ENCODE peak calls at places on chromosomes 3 and 15, in six cellular contexts. Z, J, F, C, X and A are unnamed samples.

GRCh38 chr3:169268286-169268776 is 395.2 kb downstream of the MECOM start:
- ATAC-seq in F (no peak), Z (no peak), X (no peak), C (peak), J (no peak), A (no peak)

GRCh38 chr3:107408513-107408912 is 31.3 kb downstream of the CCDC54 start:
- ATAC-seq in F (no peak), C (no peak), J (no peak), X (no peak), Z (no peak), A (no peak)

GRCh38 chr15:65189102-65189740 is 4.1 kb upstream of the CLPX start:
- ATAC-seq in C (no peak), J (no peak), X (no peak), Z (no peak), F (no peak), A (no peak)

GRCh38 chr15:99526671-99527070 is 39.1 kb upstream of the MEF2A start:
- ATAC-seq in J (no peak), Z (no peak), C (no peak), F (no peak), X (no peak), A (no peak)

GRCh38 chr15:69843927-69844326 is 253.8 kb downstream of the TLE3 start:
- ATAC-seq in Z (no peak), J (no peak), C (no peak), F (no peak), X (peak), A (no peak)

GRCh38 chr15:67594793-67595192 is 52.3 kb downstream of the MAP2K5 start:
- ATAC-seq in F (no peak), C (no peak), X (no peak), J (no peak), Z (no peak), A (no peak)

GRCh38 chr3:59611649-59612431 is 562.0 kb upstream of the CFAP20DC start:
- ATAC-seq in F (no peak), C (no peak), X (no peak), Z (no peak), J (no peak), A (no peak)

GRCh38 chr3:56119575-56120349 is 348.5 kb downstream of the ERC2 start:
- ATAC-seq in F (no peak), X (no peak), J (peak), C (peak), Z (no peak), A (no peak)

GRCh38 chr3:114179575-114179974 is 723 bp upstream of the DRD3 start:
- ATAC-seq in X (no peak), Z (peak), F (no peak), J (peak), C (no peak), A (peak)

GRCh38 chr15:39466428-39466827 is 114.5 kb upstream of the THBS1 start:
- ATAC-seq in J (no peak), C (peak), Z (no peak), X (peak), F (no peak), A (no peak)

GRCh38 chr3:172844428-172844827 is 93.9 kb downstream of the ECT2 start:
- ATAC-seq in J (no peak), Z (no peak), F (no peak), X (no peak), C (no peak), A (no peak)

GRCh38 chr3:187077085-187077484 is 62.2 kb downstream of the RPL39L start:
- ATAC-seq in J (no peak), C (no peak), Z (no peak), X (no peak), F (no peak), A (no peak)

GRCh38 chr15:45276851-45277250 is 24.8 kb downstream of the SLC28A2 start:
- ATAC-seq in C (no peak), Z (no peak), X (no peak), F (no peak), J (no peak), A (no peak)

GRCh38 chr3:107235923-107236315 is 141.3 kb upstream of the CCDC54 start:
- ATAC-seq in C (peak), F (peak), Z (peak), J (peak), X (peak), A (peak)

GRCh38 chr3:43194490-43195115 is 88.7 kb upstream of the POMGNT2 start:
- ATAC-seq in Z (peak), X (no peak), J (no peak), C (no peak), F (peak), A (peak)

GRCh38 chr3:29454326-29454725 is 173.5 kb downstream of the RBMS3 start:
- ATAC-seq in Z (no peak), X (peak), C (no peak), J (peak), F (no peak), A (no peak)

GRCh38 chr15:31487811-31488436 is 161.3 kb downstream of the KLF13 start:
- ATAC-seq in Z (no peak), X (peak), F (no peak), C (peak), J (peak), A (peak)

GRCh38 chr3:158768881-158769518 is 32.9 kb upstream of the MFSD1 start:
- ATAC-seq in F (no peak), Z (no peak), C (peak), X (peak), J (no peak), A (no peak)

GRCh38 chr3:128804017-128804816 is 75.2 kb upstream of the ACAD9 start:
- ATAC-seq in Z (peak), X (peak), J (no peak), C (peak), F (peak), A (peak)

GRCh38 chr3:55607844-55608243 is 120.7 kb upstream of the WNT5A start:
- ATAC-seq in C (no peak), X (no peak), F (no peak), Z (no peak), J (no peak), A (no peak)

GRCh38 chr3:63970596-63971468 is 52.5 kb downstream of the PSMD6 start:
- ATAC-seq in J (no peak), X (no peak), C (no peak), F (no peak), Z (no peak), A (no peak)